ENCODE peak calls at places on chromosomes 6 and 20, in four cellular contexts. One of them, this sample, is unnamed.

GRCh38 chr20:52996726-52997125 is 24.6 kb downstream of the TSHZ2 start:
- DNase-seq in GM10248: no peak
- DNase-seq in GM12865: no peak
- DNase-seq in right lobe of liver: no peak
- DNase-seq in this sample: no peak

GRCh38 chr6:20318851-20319387 is 82.8 kb upstream of the E2F3 start:
- DNase-seq in GM10248: no peak
- DNase-seq in right lobe of liver: no peak
- DNase-seq in GM12865: no peak
- DNase-seq in this sample: no peak

GRCh38 chr6:78999737-79000136 is 78.3 kb downstream of the PHIP start:
- DNase-seq in GM10248: no peak
- DNase-seq in GM12865: no peak
- DNase-seq in right lobe of liver: no peak
- DNase-seq in this sample: no peak

GRCh38 chr20:58125726-58126125 is 102.7 kb downstream of the ANKRD60 start:
- DNase-seq in GM12865: no peak
- DNase-seq in GM10248: no peak
- DNase-seq in right lobe of liver: no peak
- DNase-seq in this sample: no peak

GRCh38 chr6:154414021-154414813 is 57.6 kb upstream of the IPCEF1 start:
- DNase-seq in right lobe of liver: no peak
- DNase-seq in GM12865: no peak
- DNase-seq in GM10248: no peak
- DNase-seq in this sample: no peak

GRCh38 chr6:156029296-156029985 is 573.8 kb upstream of the NOX3 start:
- DNase-seq in GM10248: no peak
- DNase-seq in right lobe of liver: no peak
- DNase-seq in GM12865: no peak
- DNase-seq in this sample: no peak

GRCh38 chr6:157241411-157241979 is 81.8 kb downstream of the TMEM242 start:
- DNase-seq in GM10248: no peak
- DNase-seq in GM12865: no peak
- DNase-seq in right lobe of liver: no peak
- DNase-seq in this sample: no peak

GRCh38 chr20:53748821-53749402 is 155.3 kb upstream of the ZNF217 start:
- DNase-seq in right lobe of liver: no peak
- DNase-seq in GM12865: peak
- DNase-seq in GM10248: no peak
- DNase-seq in this sample: no peak

GRCh38 chr20:55415567-55416142 is 589.7 kb downstream of the CBLN4 start:
- DNase-seq in right lobe of liver: no peak
- DNase-seq in GM12865: no peak
- DNase-seq in GM10248: no peak
- DNase-seq in this sample: no peak

GRCh38 chr6:127090051-127090450 is 28.4 kb upstream of the RSPO3 start:
- DNase-seq in right lobe of liver: no peak
- DNase-seq in GM12865: no peak
- DNase-seq in GM10248: no peak
- DNase-seq in this sample: no peak

GRCh38 chr6:14924126-14925024 is 321.5 kb upstream of the JARID2 start:
- DNase-seq in GM12865: no peak
- DNase-seq in GM10248: no peak
- DNase-seq in right lobe of liver: peak
- DNase-seq in this sample: no peak

GRCh38 chr6:154113392-154113791 is 74.4 kb downstream of the OPRM1 start:
- DNase-seq in GM10248: no peak
- DNase-seq in right lobe of liver: no peak
- DNase-seq in GM12865: no peak
- DNase-seq in this sample: no peak

GRCh38 chr6:84492246-84493135 is 265.0 kb upstream of the CEP162 start:
- DNase-seq in GM10248: no peak
- DNase-seq in right lobe of liver: no peak
- DNase-seq in GM12865: no peak
- DNase-seq in this sample: no peak

GRCh38 chr6:34466242-34467185 is 638 bp downstream of the PACSIN1 start:
- DNase-seq in right lobe of liver: no peak
- DNase-seq in GM12865: no peak
- DNase-seq in GM10248: no peak
- DNase-seq in this sample: no peak

GRCh38 chr6:112443118-112443641 is 96.0 kb downstream of the RFPL4B start:
- DNase-seq in GM10248: no peak
- DNase-seq in GM12865: no peak
- DNase-seq in right lobe of liver: no peak
- DNase-seq in this sample: no peak

GRCh38 chr6:30884521-30885480 is 482 bp downstream of the DDR1 start:
- DNase-seq in right lobe of liver: no peak
- DNase-seq in GM10248: peak
- DNase-seq in GM12865: peak
- DNase-seq in this sample: no peak

GRCh38 chr6:145245119-145245518 is 490.2 kb downstream of the EPM2A start:
- DNase-seq in GM10248: no peak
- DNase-seq in GM12865: peak
- DNase-seq in right lobe of liver: no peak
- DNase-seq in this sample: peak

GRCh38 chr6:33392168-33392947 is 735 bp downstream of the KIFC1 start:
- DNase-seq in GM10248: peak
- DNase-seq in right lobe of liver: no peak
- DNase-seq in GM12865: peak
- DNase-seq in this sample: no peak

GRCh38 chr6:91132461-91132860 is 545.6 kb upstream of the MAP3K7 start:
- DNase-seq in GM12865: no peak
- DNase-seq in right lobe of liver: no peak
- DNase-seq in GM10248: no peak
- DNase-seq in this sample: no peak

GRCh38 chr20:889932-890463 is 26.1 kb downstream of the ANGPT4 start:
- DNase-seq in GM10248: no peak
- DNase-seq in GM12865: no peak
- DNase-seq in right lobe of liver: no peak
- DNase-seq in this sample: no peak

GRCh38 chr20:59412251-59412650 is 111.8 kb downstream of the EDN3 start:
- DNase-seq in right lobe of liver: no peak
- DNase-seq in GM12865: no peak
- DNase-seq in GM10248: no peak
- DNase-seq in this sample: no peak

GRCh38 chr6:122558027-122558426 is 52.2 kb upstream of the PKIB start:
- DNase-seq in GM10248: no peak
- DNase-seq in GM12865: no peak
- DNase-seq in right lobe of liver: no peak
- DNase-seq in this sample: no peak

GRCh38 chr20:62952373-62953166 is at the start of gene SLC17A9:
- DNase-seq in GM10248: peak
- DNase-seq in right lobe of liver: peak
- DNase-seq in GM12865: peak
- DNase-seq in this sample: peak

GRCh38 chr20:53685070-53685595 is 91.5 kb upstream of the ZNF217 start:
- DNase-seq in GM12865: no peak
- DNase-seq in GM10248: no peak
- DNase-seq in right lobe of liver: no peak
- DNase-seq in this sample: no peak

GRCh38 chr6:20092071-20092566 is 120.2 kb downstream of the MBOAT1 start:
- DNase-seq in GM10248: no peak
- DNase-seq in GM12865: peak
- DNase-seq in right lobe of liver: no peak
- DNase-seq in this sample: peak

GRCh38 chr20:38091447-38092216 is 58.1 kb downstream of the RPRD1B start:
- DNase-seq in GM12865: peak
- DNase-seq in GM10248: peak
- DNase-seq in right lobe of liver: no peak
- DNase-seq in this sample: no peak

GRCh38 chr20:22302039-22302438 is 282.3 kb downstream of the FOXA2 start:
- DNase-seq in GM10248: no peak
- DNase-seq in GM12865: no peak
- DNase-seq in right lobe of liver: no peak
- DNase-seq in this sample: no peak

GRCh38 chr6:16585805-16586204 is 175.5 kb downstream of the ATXN1 start:
- DNase-seq in right lobe of liver: no peak
- DNase-seq in GM10248: no peak
- DNase-seq in GM12865: peak
- DNase-seq in this sample: no peak

GRCh38 chr6:140018588-140018987 is 644.1 kb upstream of the CITED2 start:
- DNase-seq in GM12865: no peak
- DNase-seq in GM10248: no peak
- DNase-seq in right lobe of liver: no peak
- DNase-seq in this sample: no peak

GRCh38 chr20:57658447-57659130 is 38.4 kb upstream of the ZBP1 start:
- DNase-seq in GM10248: peak
- DNase-seq in GM12865: no peak
- DNase-seq in right lobe of liver: peak
- DNase-seq in this sample: peak

GRCh38 chr6:106643061-106643460 is 13.7 kb downstream of the QRSL1 start:
- DNase-seq in right lobe of liver: no peak
- DNase-seq in GM12865: no peak
- DNase-seq in GM10248: no peak
- DNase-seq in this sample: no peak

GRCh38 chr6:106648651-106649308 is 19.4 kb downstream of the QRSL1 start:
- DNase-seq in GM10248: peak
- DNase-seq in right lobe of liver: no peak
- DNase-seq in GM12865: no peak
- DNase-seq in this sample: no peak
- TF ChIP-seq CTCF in GM10248: no peak
- TF ChIP-seq CTCF in right lobe of liver: no peak
- TF ChIP-seq CTCF in GM12865: no peak
- TF ChIP-seq CTCF in this sample: no peak

DNA sequence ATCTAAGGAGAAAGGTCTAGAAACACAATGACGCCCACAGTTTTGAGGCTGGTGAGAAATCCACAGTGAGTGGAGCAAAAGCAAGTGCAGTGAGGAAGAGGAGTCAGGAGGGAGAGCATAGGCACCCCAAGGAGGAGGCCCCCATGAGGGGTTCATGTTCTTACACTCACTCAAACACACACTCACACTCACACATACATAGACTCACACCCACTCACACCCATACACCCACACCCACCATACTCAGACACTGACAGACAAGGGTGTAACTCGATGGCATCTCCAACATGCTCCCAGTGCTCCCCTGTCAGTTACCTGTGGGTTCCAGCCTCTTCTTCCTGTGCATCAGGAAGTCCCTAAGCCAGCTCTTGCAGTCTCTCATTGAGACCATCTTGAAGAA is 3.8 kb downstream of the ULBP3 start:
- DNase-seq in GM10248: no peak
- DNase-seq in right lobe of liver: no peak
- DNase-seq in GM12865: no peak
- DNase-seq in this sample: no peak
- TF ChIP-seq CTCF in GM10248: no peak
- TF ChIP-seq CTCF in right lobe of liver: no peak
- TF ChIP-seq CTCF in GM12865: no peak
- TF ChIP-seq CTCF in this sample: no peak

GRCh38 chr20:47851774-47852173 is 66.5 kb upstream of the SULF2 start:
- DNase-seq in right lobe of liver: no peak
- DNase-seq in GM12865: no peak
- DNase-seq in GM10248: no peak
- DNase-seq in this sample: no peak

GRCh38 chr20:47857994-47858557 is 72.8 kb upstream of the SULF2 start:
- DNase-seq in GM10248: no peak
- DNase-seq in GM12865: no peak
- DNase-seq in right lobe of liver: no peak
- DNase-seq in this sample: no peak

GRCh38 chr20:47857142-47857993 is 72.1 kb upstream of the SULF2 start:
- DNase-seq in right lobe of liver: no peak
- DNase-seq in GM10248: peak
- DNase-seq in GM12865: peak
- DNase-seq in this sample: no peak

GRCh38 chr20:47855799-47856198 is 70.5 kb upstream of the SULF2 start:
- DNase-seq in right lobe of liver: no peak
- DNase-seq in GM12865: no peak
- DNase-seq in GM10248: no peak
- DNase-seq in this sample: no peak

DNA sequence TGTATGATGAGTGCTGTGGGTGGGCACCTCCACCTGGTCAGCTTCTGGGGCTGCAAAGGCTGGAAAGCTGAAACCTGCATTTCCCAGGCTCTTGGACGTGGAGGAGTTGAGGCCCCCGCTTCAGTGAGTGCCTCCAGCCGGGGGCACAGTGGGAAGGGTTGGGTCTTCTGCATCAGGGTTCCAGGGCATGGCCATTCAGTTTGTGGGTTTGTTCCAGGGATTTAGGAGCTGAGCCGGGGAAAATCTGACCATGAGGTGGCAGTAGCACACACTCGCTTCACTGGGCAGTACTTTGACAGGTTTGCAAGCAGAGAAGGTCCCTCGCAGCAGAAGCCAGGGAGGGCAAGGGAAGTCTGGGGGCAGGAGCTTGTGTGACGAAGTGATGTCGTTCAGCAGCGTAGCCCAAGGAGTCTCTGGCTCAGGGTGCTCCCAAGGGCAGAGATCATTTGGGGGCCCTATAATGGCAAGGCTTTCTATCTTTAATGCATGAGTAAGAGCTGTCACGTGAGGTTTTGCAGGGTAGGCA is 69.5 kb upstream of the SULF2 start:
- DNase-seq in GM10248: peak
- DNase-seq in right lobe of liver: no peak
- DNase-seq in GM12865: peak
- DNase-seq in this sample: peak
- TF ChIP-seq CTCF in GM10248: peak
- TF ChIP-seq CTCF in right lobe of liver: peak
- TF ChIP-seq CTCF in GM12865: peak
- TF ChIP-seq CTCF in this sample: no peak

GRCh38 chr6:159806021-159806458 is 6.0 kb downstream of the PNLDC1 start:
- DNase-seq in GM12865: no peak
- DNase-seq in GM10248: peak
- DNase-seq in right lobe of liver: no peak
- DNase-seq in this sample: no peak
- TF ChIP-seq CTCF in GM12865: no peak
- TF ChIP-seq CTCF in GM10248: no peak
- TF ChIP-seq CTCF in right lobe of liver: no peak
- TF ChIP-seq CTCF in this sample: no peak

GRCh38 chr6:3784423-3784822 is 32.9 kb upstream of the PXDC1 start:
- DNase-seq in right lobe of liver: no peak
- DNase-seq in GM10248: no peak
- DNase-seq in GM12865: no peak
- DNase-seq in this sample: no peak
- TF ChIP-seq CTCF in right lobe of liver: no peak
- TF ChIP-seq CTCF in GM10248: no peak
- TF ChIP-seq CTCF in GM12865: no peak
- TF ChIP-seq CTCF in this sample: no peak

DNA sequence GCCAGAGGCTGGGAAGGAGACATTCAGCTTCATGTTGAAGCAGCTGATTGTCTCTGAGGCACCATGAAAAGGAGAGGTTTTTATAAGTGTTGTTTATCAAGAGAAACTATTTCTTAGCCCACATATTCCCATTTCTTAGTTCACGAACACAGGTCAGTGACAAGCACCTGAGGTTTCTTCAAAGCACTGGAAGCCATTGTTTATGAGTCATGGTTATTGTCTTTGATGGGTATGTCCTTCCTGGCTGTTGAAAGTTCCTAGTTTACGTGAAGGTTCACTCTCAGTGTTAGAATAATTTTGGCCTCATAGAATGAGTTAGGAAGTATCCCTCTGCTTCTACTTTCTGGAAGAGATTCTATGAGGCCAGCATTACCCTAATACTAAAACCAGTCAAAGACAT is 2.9 kb upstream of the DDX43 start:
- DNase-seq in GM12865: no peak
- DNase-seq in right lobe of liver: no peak
- DNase-seq in GM10248: no peak
- DNase-seq in this sample: no peak
- TF ChIP-seq CTCF in GM12865: no peak
- TF ChIP-seq CTCF in right lobe of liver: no peak
- TF ChIP-seq CTCF in GM10248: no peak
- TF ChIP-seq CTCF in this sample: no peak

This sample was measured in endothelial cell.